ENCODE peak calls at places on chromosome 7, in five cellular contexts. C is endothelial cell, V is iris pigment epithelial cell, N is Kasumi-1, E is aorta. X is an unnamed sample.

GRCh38 chr7:112572669-112573301 is 92.0 kb downstream of the LSMEM1 start:
- DNase-seq in N (no peak), E (no peak), C (no peak), V (no peak), X (no peak)

GRCh38 chr7:95004618-95005282 is 97.4 kb downstream of the PPP1R9A start:
- DNase-seq in C (no peak), E (no peak), V (no peak), N (no peak), X (no peak)

GRCh38 chr7:93029056-93029455 is 88.7 kb downstream of the SAMD9 start:
- DNase-seq in N (no peak), E (no peak), V (no peak), C (no peak), X (no peak)

GRCh38 chr7:148503900-148504487 is 86.6 kb upstream of the C7orf33 start:
- DNase-seq in N (peak; percentile 58), C (no peak), E (no peak), V (peak; percentile 35), X (peak; percentile 21)

GRCh38 chr7:155598810-155599210 is 45.7 kb upstream of the RBM33 start:
- DNase-seq in N (peak; percentile 75), V (peak; percentile 59), C (peak; percentile 92), E (peak; percentile 94), X (peak; percentile 37)

GRCh38 chr7:50803359-50804337 is 21.0 kb upstream of the GRB10 start:
- DNase-seq in C (no peak), N (no peak), E (no peak), V (no peak), X (peak; percentile 14)

GRCh38 chr7:34107306-34107705 is 202.0 kb downstream of the BMPER start:
- DNase-seq in E (no peak), N (no peak), V (peak; percentile 31), C (no peak), X (peak; percentile 61)

GRCh38 chr7:64618785-64619456 is 47.0 kb upstream of the ZNF107 start:
- DNase-seq in V (peak; percentile 59), N (peak; percentile 78), E (no peak), C (peak; percentile 37), X (peak; percentile 3)

GRCh38 chr7:50718876-50719275 is 63.8 kb downstream of the GRB10 start:
- DNase-seq in V (no peak), C (no peak), N (no peak), E (no peak), X (no peak)

GRCh38 chr7:1531263-1531978 is 919 bp downstream of the MAFK start:
- DNase-seq in E (peak; percentile 84), N (no peak), C (no peak), V (peak; percentile 39), X (no peak)

GRCh38 chr7:110987130-110987693 is 103.7 kb upstream of the LRRN3 start:
- DNase-seq in N (no peak), E (no peak), C (no peak), V (no peak), X (no peak)

GRCh38 chr7:3194501-3195141 is 106.4 kb upstream of the SDK1 start:
- DNase-seq in E (no peak), C (no peak), N (no peak), V (peak; percentile 92), X (peak; percentile 80)

GRCh38 chr7:40887099-40887498 is 752.3 kb downstream of the SUGCT start:
- DNase-seq in C (no peak), E (no peak), V (peak; percentile 74), N (no peak), X (peak; percentile 89)

GRCh38 chr7:130369110-130369711 is 11.1 kb upstream of the CPA1 start:
- DNase-seq in V (peak; percentile 95), E (no peak), N (peak; percentile 95), C (no peak), X (peak; percentile 92)

GRCh38 chr7:22488643-22489462 is 11.1 kb downstream of the STEAP1B start:
- DNase-seq in E (no peak), N (peak; percentile 85), C (peak; percentile 80), V (peak; percentile 58), X (peak; percentile 65)

GRCh38 chr7:122677149-122677548 is 21.8 kb downstream of the RNF133 start:
- DNase-seq in V (no peak), E (no peak), C (no peak), N (no peak), X (no peak)

GRCh38 chr7:135174941-135175340 is 4.4 kb upstream of the CYREN start:
- DNase-seq in V (no peak), E (no peak), N (no peak), C (no peak), X (no peak)

GRCh38 chr7:150568714-150569113 is 1.5 kb downstream of the GIMAP4 start:
- DNase-seq in C (no peak), N (no peak), V (no peak), E (no peak), X (no peak)

GRCh38 chr7:2211926-2212325 is 20.8 kb downstream of the MAD1L1 start:
- DNase-seq in C (no peak), V (no peak), N (no peak), E (no peak), X (no peak)

GRCh38 chr7:133746847-133747246 is 380.3 kb upstream of the LRGUK start:
- DNase-seq in E (no peak), C (no peak), N (no peak), V (no peak), X (no peak)

GRCh38 chr7:101846800-101847538 is 29.5 kb downstream of the CUX1 start:
- DNase-seq in N (no peak), V (no peak), C (no peak), E (no peak), X (no peak)

GRCh38 chr7:15977663-15978062 is 291.2 kb upstream of the MEOX2 start:
- DNase-seq in C (no peak), V (peak; percentile 52), E (no peak), N (peak; percentile 46), X (peak; percentile 82)

GRCh38 chr7:25720427-25720826 is 431.6 kb upstream of the NFE2L3 start:
- DNase-seq in N (peak; percentile 6), V (no peak), C (no peak), E (no peak), X (peak; percentile 30)

GRCh38 chr7:80362677-80363076 is 149.2 kb downstream of the GNAT3 start:
- DNase-seq in E (no peak), N (no peak), C (no peak), V (no peak), X (peak; percentile 21)

GRCh38 chr7:99428972-99429566 is 9.5 kb downstream of the PTCD1 start:
- DNase-seq in N (no peak), E (no peak), V (no peak), C (no peak), X (no peak)

GRCh38 chr7:32347244-32347828 is 142.8 kb downstream of the LSM5 start:
- DNase-seq in V (peak; percentile 10), E (no peak), C (no peak), N (peak; percentile 32), X (peak; percentile 5)

GRCh38 chr7:142716596-142716995 is 32.7 kb upstream of the PRSS1 start:
- DNase-seq in E (no peak), C (no peak), V (no peak), N (peak; percentile 78), X (no peak)

GRCh38 chr7:123024989-123025758 is 29.7 kb upstream of the TAS2R16 start:
- DNase-seq in C (no peak), N (no peak), V (peak; percentile 93), E (no peak), X (no peak)

GRCh38 chr7:22696672-22697071 is 30.3 kb upstream of the IL6 start:
- DNase-seq in N (no peak), E (no peak), V (peak; percentile 67), C (no peak), X (no peak)

GRCh38 chr7:143381427-143382125 is 431 bp downstream of the ZYX start:
- DNase-seq in C (no peak), N (no peak), E (peak; percentile 95), V (peak; percentile 78), X (peak; percentile 50)

GRCh38 chr7:90988996-90989765 is 275.1 kb upstream of the FZD1 start:
- DNase-seq in V (no peak), C (no peak), N (no peak), E (no peak), X (no peak)

GRCh38 chr7:92973964-92974363 is 137.6 kb upstream of the CDK6 start:
- DNase-seq in E (no peak), C (no peak), V (peak; percentile 43), N (no peak), X (peak; percentile 75)

GRCh38 chr7:98459529-98459928 is 58.6 kb upstream of the BAIAP2L1 start:
- DNase-seq in C (no peak), N (no peak), E (no peak), V (no peak), X (no peak)

GRCh38 chr7:30789334-30789711 is 18.1 kb downstream of the MINDY4 start:
- DNase-seq in N (no peak), E (no peak), C (no peak), V (peak; percentile 76), X (peak; percentile 85)